ENCODE peak calls at places on chromosomes 3 and 15, in seven cellular contexts. O is left lung, N is lower leg skin, W is uterus, X is GM12864, L is bronchial epithelial cell, Z is nephron progenitor cell. K is an unnamed sample.

GRCh38 chr15:62392411-62392810 is 227.3 kb upstream of the C2CD4B start:
- DNase-seq in O (no peak), N (no peak), W (no peak), X (no peak), L (no peak), Z (peak), K (peak)

GRCh38 chr3:2823016-2823415 is 287.2 kb downstream of the IL5RA start:
- DNase-seq in O (no peak), N (no peak), W (no peak), X (no peak), L (peak), Z (no peak), K (no peak)

GRCh38 chr15:95429345-95429744 is 901.2 kb upstream of the NR2F2 start:
- DNase-seq in O (no peak), N (no peak), W (no peak), X (no peak), L (no peak), Z (no peak), K (no peak)

GRCh38 chr3:148971819-148972218 is 19.5 kb upstream of the GYG1 start:
- DNase-seq in O (no peak), N (no peak), W (peak), X (no peak), L (no peak), Z (no peak), K (no peak)

GRCh38 chr3:12287727-12288465 is 974 bp upstream of the PPARG start:
- DNase-seq in O (peak), N (no peak), W (peak), X (no peak), L (no peak), Z (peak), K (peak)

GRCh38 chr3:123722021-123722420 is 137.2 kb upstream of the HACD2 start:
- DNase-seq in O (no peak), N (peak), W (no peak), X (no peak), L (no peak), Z (no peak), K (no peak)

GRCh38 chr3:150315711-150316110 is 92.4 kb upstream of the TSC22D2 start:
- DNase-seq in O (no peak), N (no peak), W (no peak), X (no peak), L (no peak), Z (no peak), K (no peak)

GRCh38 chr3:170228093-170228766 is 6.0 kb downstream of the PRKCI start:
- DNase-seq in O (no peak), N (no peak), W (no peak), X (no peak), L (peak), Z (no peak), K (no peak)

GRCh38 chr3:126781406-126781805 is 77.4 kb downstream of the CHCHD6 start:
- DNase-seq in O (no peak), N (peak), W (no peak), X (no peak), L (no peak), Z (no peak), K (no peak)

GRCh38 chr15:39556461-39556860 is 24.4 kb upstream of the THBS1 start:
- DNase-seq in O (no peak), N (no peak), W (no peak), X (no peak), L (peak), Z (no peak), K (no peak)

GRCh38 chr3:110528305-110529121 is 543.1 kb upstream of the NECTIN3 start:
- DNase-seq in O (no peak), N (no peak), W (no peak), X (no peak), L (no peak), Z (no peak), K (no peak)

GRCh38 chr3:27138562-27138961 is 230.6 kb downstream of the NEK10 start:
- DNase-seq in O (no peak), N (no peak), W (no peak), X (no peak), L (no peak), Z (no peak), K (no peak)

DNA sequence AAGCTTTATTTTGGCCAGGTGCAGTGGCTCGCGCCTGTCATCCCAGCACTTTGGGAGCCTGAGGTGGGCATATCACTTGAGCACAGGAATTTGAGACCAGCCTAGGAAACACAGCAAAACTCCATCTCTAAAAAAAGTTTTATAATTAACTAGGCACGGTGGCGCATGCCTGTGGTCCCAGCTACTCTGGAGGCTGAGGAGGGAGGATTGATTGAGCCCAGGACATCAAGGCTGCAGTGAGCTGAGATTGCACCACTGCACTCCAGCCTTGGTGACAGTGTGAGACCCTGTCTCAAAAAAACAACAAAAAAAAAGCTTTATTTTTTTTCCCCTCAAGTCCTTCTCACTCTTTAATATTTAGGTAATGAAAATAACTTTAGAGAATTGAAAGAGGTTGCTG is 100.8 kb upstream of the CMC1 start:
- DNase-seq in O (no peak), N (no peak), W (no peak), X (no peak), L (no peak), Z (no peak), K (no peak)
- TF ChIP-seq CTCF in O (no peak), N (no peak), W (no peak), X (no peak), L (no peak), Z (no peak), K (no peak)

GRCh38 chr15:29124581-29125381 is 144.8 kb downstream of the NSMCE3 start:
- DNase-seq in O (no peak), N (no peak), W (no peak), X (no peak), L (no peak), Z (no peak), K (peak)
- TF ChIP-seq CTCF in O (no peak), N (no peak), W (no peak), X (no peak), L (peak), Z (no peak), K (no peak)

DNA sequence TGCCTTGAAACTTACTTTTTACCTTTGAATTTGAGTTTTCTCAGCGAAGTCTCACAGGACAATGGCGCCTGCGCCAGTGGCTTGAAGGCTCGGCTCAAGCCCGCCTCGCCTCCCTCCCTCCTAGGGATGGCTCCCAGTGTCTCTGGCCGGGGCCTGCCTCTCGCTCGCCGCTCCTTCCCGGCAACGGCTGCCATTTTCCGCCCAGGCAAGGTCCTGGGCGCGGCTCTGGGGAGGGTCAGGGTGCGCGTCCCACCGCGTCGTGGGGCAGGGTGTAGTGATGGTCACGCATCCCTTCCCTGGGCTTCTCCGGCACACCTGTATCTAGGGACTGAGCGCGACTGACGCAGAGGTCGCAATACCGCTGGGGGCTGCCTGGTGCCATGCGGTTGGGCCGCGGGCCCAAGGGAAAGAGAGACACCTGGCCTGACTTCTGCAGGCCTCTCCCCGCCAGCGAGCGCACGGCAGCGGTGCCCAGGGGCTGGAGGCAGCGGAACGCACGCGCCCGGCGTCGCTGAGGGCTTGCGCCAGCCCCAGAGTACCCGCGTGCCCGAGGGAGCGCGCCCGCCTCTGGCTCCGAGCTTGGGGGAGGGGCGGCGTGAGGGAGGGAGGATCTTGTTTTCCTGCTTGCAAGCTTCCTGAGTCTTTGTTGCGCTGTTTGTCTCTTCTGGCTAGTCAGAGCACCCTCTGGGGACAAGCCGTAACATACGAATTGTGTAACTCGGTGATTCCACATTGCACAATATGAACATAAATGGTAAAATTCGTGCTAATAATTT is 20.7 kb upstream of the FEM1B start:
- DNase-seq in O (peak), N (peak), W (peak), X (no peak), L (peak), Z (peak), K (peak)
- TF ChIP-seq CTCF in O (no peak), N (no peak), W (no peak), X (no peak), L (no peak), Z (no peak), K (no peak)

GRCh38 chr3:107846282-107846852 is 244.5 kb downstream of the CD47 start:
- DNase-seq in O (peak), N (peak), W (peak), X (no peak), L (peak), Z (peak), K (peak)
- TF ChIP-seq CTCF in O (peak), N (no peak), W (peak), X (peak), L (peak), Z (peak), K (peak)

GRCh38 chr15:31453558-31454318 is 127.1 kb downstream of the KLF13 start:
- DNase-seq in O (no peak), N (peak), W (no peak), X (no peak), L (no peak), Z (no peak), K (no peak)

GRCh38 chr15:31457631-31458526 is 131.2 kb downstream of the KLF13 start:
- DNase-seq in O (no peak), N (peak), W (peak), X (no peak), L (peak), Z (no peak), K (no peak)

GRCh38 chr15:31456329-31457060 is 129.9 kb downstream of the KLF13 start:
- DNase-seq in O (peak), N (peak), W (peak), X (no peak), L (no peak), Z (no peak), K (no peak)

GRCh38 chr15:31457161-31457560 is 130.5 kb downstream of the KLF13 start:
- DNase-seq in O (no peak), N (peak), W (peak), X (no peak), L (peak), Z (no peak), K (no peak)

GRCh38 chr15:31455499-31455898 is 128.9 kb downstream of the KLF13 start:
- DNase-seq in O (no peak), N (peak), W (no peak), X (no peak), L (no peak), Z (no peak), K (no peak)
- TF ChIP-seq CTCF in O (no peak), N (no peak), W (no peak), X (peak), L (peak), Z (no peak), K (no peak)

GRCh38 chr15:25797035-25797434 is 66.1 kb downstream of the ATP10A start:
- DNase-seq in O (no peak), N (no peak), W (no peak), X (no peak), L (no peak), Z (no peak), K (no peak)

GRCh38 chr15:25793354-25794050 is 69.6 kb downstream of the ATP10A start:
- DNase-seq in O (peak), N (peak), W (no peak), X (peak), L (no peak), Z (no peak), K (no peak)

GRCh38 chr15:25796395-25796794 is 66.7 kb downstream of the ATP10A start:
- DNase-seq in O (peak), N (no peak), W (no peak), X (no peak), L (no peak), Z (no peak), K (no peak)

GRCh38 chr15:25795712-25796111 is 67.4 kb downstream of the ATP10A start:
- DNase-seq in O (peak), N (peak), W (no peak), X (no peak), L (no peak), Z (no peak), K (no peak)

DNA sequence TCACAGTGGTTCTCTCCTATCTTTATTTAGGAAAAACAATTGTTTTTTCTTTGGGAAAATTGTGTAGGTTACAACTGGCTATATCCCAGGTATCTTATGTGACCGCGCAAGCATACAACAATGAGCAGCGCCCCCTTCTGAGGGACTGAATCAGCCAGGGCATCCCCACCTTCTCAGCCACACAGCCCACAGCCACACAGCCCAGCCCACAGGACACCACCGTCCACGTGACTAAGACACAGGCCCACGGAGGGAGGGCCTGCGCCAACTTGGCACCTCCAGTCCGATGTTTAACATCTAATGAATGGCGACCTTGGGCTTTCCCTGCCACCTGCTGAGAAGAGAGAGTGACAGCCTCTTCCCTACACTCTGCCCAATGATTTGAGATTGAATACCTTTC is 68.1 kb downstream of the ATP10A start:
- DNase-seq in O (peak), N (peak), W (no peak), X (no peak), L (no peak), Z (no peak), K (no peak)
- TF ChIP-seq CTCF in O (no peak), N (no peak), W (no peak), X (no peak), L (no peak), Z (no peak), K (no peak)

GRCh38 chr3:88220126-88220525 is 70.4 kb downstream of the C3orf38 start:
- DNase-seq in O (no peak), N (no peak), W (no peak), X (no peak), L (no peak), Z (no peak), K (no peak)

GRCh38 chr3:88221726-88222125 is 72.0 kb downstream of the C3orf38 start:
- DNase-seq in O (no peak), N (no peak), W (no peak), X (no peak), L (no peak), Z (no peak), K (no peak)

GRCh38 chr3:88222343-88222742 is 72.6 kb downstream of the C3orf38 start:
- DNase-seq in O (no peak), N (no peak), W (no peak), X (no peak), L (no peak), Z (no peak), K (no peak)

GRCh38 chr3:88219138-88219792 is 69.5 kb downstream of the C3orf38 start:
- DNase-seq in O (peak), N (no peak), W (no peak), X (peak), L (peak), Z (peak), K (peak)
- TF ChIP-seq CTCF in O (peak), N (no peak), W (no peak), X (peak), L (peak), Z (peak), K (peak)

GRCh38 chr3:160725326-160725725 is 30.7 kb upstream of the PPM1L start:
- DNase-seq in O (no peak), N (no peak), W (no peak), X (no peak), L (peak), Z (no peak), K (no peak)

GRCh38 chr3:160722331-160722730 is 33.7 kb upstream of the PPM1L start:
- DNase-seq in O (no peak), N (no peak), W (no peak), X (no peak), L (no peak), Z (no peak), K (no peak)

GRCh38 chr3:160719710-160720109 is 36.3 kb upstream of the PPM1L start:
- DNase-seq in O (no peak), N (no peak), W (no peak), X (no peak), L (no peak), Z (no peak), K (no peak)

DNA sequence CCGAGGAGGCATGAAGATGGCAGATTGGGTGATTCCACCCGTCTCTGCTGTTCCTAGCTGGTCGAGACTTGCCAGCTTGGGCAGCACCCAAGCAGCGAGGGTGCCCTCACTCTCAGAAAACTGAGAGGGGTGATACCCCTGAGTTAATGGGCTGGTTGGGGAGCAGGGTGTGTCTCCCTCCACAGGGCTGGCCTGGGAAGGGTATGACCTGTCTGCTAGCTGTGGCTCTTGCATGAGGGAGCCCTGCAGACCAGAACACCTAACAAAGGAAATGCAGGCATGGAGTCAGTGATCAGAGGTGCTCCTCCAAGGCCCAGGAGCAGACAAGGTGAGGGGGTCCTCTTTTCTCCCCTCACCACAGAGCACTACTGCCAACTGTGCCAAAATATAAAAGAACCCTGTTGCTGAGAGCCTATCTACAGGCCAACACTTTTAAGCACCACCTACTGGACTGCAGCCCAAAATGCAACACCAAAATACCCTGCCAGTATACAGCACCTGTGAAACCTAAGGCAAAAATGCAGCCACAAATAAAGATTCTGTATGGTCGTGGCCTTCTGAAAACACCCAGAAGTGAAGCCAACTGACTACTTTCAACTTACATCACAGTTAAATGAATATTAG is 35.8 kb upstream of the PPM1L start:
- DNase-seq in O (no peak), N (no peak), W (no peak), X (no peak), L (peak), Z (no peak), K (no peak)
- TF ChIP-seq CTCF in O (no peak), N (no peak), W (no peak), X (peak), L (peak), Z (no peak), K (no peak)

K was measured in glutamatergic neuron.